ENCODE peak calls at places on chromosome 21, in five cellular contexts. One of them, this sample, is unnamed. For H3K4me1, the result is how much of the 10 kb centered on the place peaks cover.

GRCh38 chr21:39300587-39300986 is 12.8 kb downstream of the BRWD1 start:
- DNase-seq in spleen: no peak
- DNase-seq in small intestine: no peak
- DNase-seq in SJSA1: no peak
- DNase-seq in endothelial cell of umbilical vein: no peak
- DNase-seq in this sample: no peak

GRCh38 chr21:29893687-29894086 is 46.1 kb downstream of the GRIK1 start:
- DNase-seq in SJSA1: no peak
- DNase-seq in endothelial cell of umbilical vein: no peak
- DNase-seq in spleen: no peak
- DNase-seq in small intestine: no peak
- DNase-seq in this sample: no peak

GRCh38 chr21:23578027-23578426 is 2029.3 kb downstream of the MRPL39 start:
- DNase-seq in small intestine: no peak
- DNase-seq in SJSA1: no peak
- DNase-seq in spleen: no peak
- DNase-seq in endothelial cell of umbilical vein: no peak
- DNase-seq in this sample: no peak

GRCh38 chr21:41611966-41612606 is 104.1 kb upstream of the TMPRSS2 start:
- DNase-seq in small intestine: peak
- DNase-seq in spleen: no peak
- DNase-seq in SJSA1: no peak
- DNase-seq in endothelial cell of umbilical vein: no peak
- DNase-seq in this sample: no peak

GRCh38 chr21:41616063-41616591 is 108.2 kb upstream of the TMPRSS2 start:
- DNase-seq in SJSA1: peak
- DNase-seq in endothelial cell of umbilical vein: no peak
- DNase-seq in small intestine: no peak
- DNase-seq in spleen: no peak
- DNase-seq in this sample: no peak

GRCh38 chr21:42558846-42559245 is 45.2 kb downstream of the SLC37A1 start:
- DNase-seq in SJSA1: no peak
- DNase-seq in small intestine: no peak
- DNase-seq in endothelial cell of umbilical vein: no peak
- DNase-seq in spleen: peak
- DNase-seq in this sample: no peak

GRCh38 chr21:28974531-28975227 is 18.0 kb downstream of the LTN1 start:
- DNase-seq in SJSA1: peak
- DNase-seq in spleen: no peak
- DNase-seq in endothelial cell of umbilical vein: no peak
- DNase-seq in small intestine: no peak
- DNase-seq in this sample: no peak

GRCh38 chr21:31456201-31456600 is 112.1 kb upstream of the TIAM1 start:
- DNase-seq in SJSA1: no peak
- DNase-seq in endothelial cell of umbilical vein: no peak
- DNase-seq in spleen: no peak
- DNase-seq in small intestine: no peak
- DNase-seq in this sample: no peak

GRCh38 chr21:17819878-17820232 is 699 bp upstream of the C21orf91 start:
- DNase-seq in small intestine: no peak
- DNase-seq in SJSA1: no peak
- DNase-seq in endothelial cell of umbilical vein: no peak
- DNase-seq in spleen: no peak
- DNase-seq in this sample: peak

GRCh38 chr21:45640888-45641479 is 2.5 kb upstream of the PCBP3 start:
- DNase-seq in spleen: peak
- DNase-seq in SJSA1: peak
- DNase-seq in small intestine: no peak
- DNase-seq in endothelial cell of umbilical vein: no peak
- DNase-seq in this sample: no peak

GRCh38 chr21:45641480-45642035 is 2.0 kb upstream of the PCBP3 start:
- DNase-seq in spleen: peak
- DNase-seq in SJSA1: no peak
- DNase-seq in endothelial cell of umbilical vein: no peak
- DNase-seq in small intestine: no peak
- DNase-seq in this sample: no peak

GRCh38 chr21:45643021-45643980 is at the start of gene PCBP3:
- DNase-seq in endothelial cell of umbilical vein: peak
- DNase-seq in spleen: peak
- DNase-seq in small intestine: peak
- DNase-seq in SJSA1: peak
- DNase-seq in this sample: peak

GRCh38 chr21:45642122-45642813 is 1.3 kb upstream of the PCBP3 start:
- DNase-seq in SJSA1: peak
- DNase-seq in small intestine: no peak
- DNase-seq in endothelial cell of umbilical vein: no peak
- DNase-seq in spleen: peak
- DNase-seq in this sample: no peak

GRCh38 chr21:45644041-45644906 is 749 bp downstream of the PCBP3 start:
- DNase-seq in spleen: no peak
- DNase-seq in SJSA1: peak
- DNase-seq in endothelial cell of umbilical vein: no peak
- DNase-seq in small intestine: no peak
- DNase-seq in this sample: no peak
- H3K4me1 ChIP-seq in spleen: under half
- H3K4me1 ChIP-seq in SJSA1: under half
- H3K4me1 ChIP-seq in endothelial cell of umbilical vein: under half
- H3K4me1 ChIP-seq in small intestine: under half
- H3K4me1 ChIP-seq in this sample: under half

GRCh38 chr21:36703123-36703522 is 4.2 kb downstream of the SIM2 start:
- DNase-seq in endothelial cell of umbilical vein: no peak
- DNase-seq in SJSA1: no peak
- DNase-seq in small intestine: no peak
- DNase-seq in spleen: no peak
- DNase-seq in this sample: no peak

GRCh38 chr21:36702622-36702968 is 3.7 kb downstream of the SIM2 start:
- DNase-seq in endothelial cell of umbilical vein: no peak
- DNase-seq in spleen: no peak
- DNase-seq in SJSA1: no peak
- DNase-seq in small intestine: no peak
- DNase-seq in this sample: no peak

GRCh38 chr21:36704958-36705678 is 6.2 kb downstream of the SIM2 start:
- DNase-seq in spleen: no peak
- DNase-seq in small intestine: no peak
- DNase-seq in SJSA1: no peak
- DNase-seq in endothelial cell of umbilical vein: no peak
- DNase-seq in this sample: no peak

GRCh38 chr21:36704281-36704957 is 5.5 kb downstream of the SIM2 start:
- DNase-seq in small intestine: no peak
- DNase-seq in SJSA1: no peak
- DNase-seq in endothelial cell of umbilical vein: no peak
- DNase-seq in spleen: no peak
- DNase-seq in this sample: no peak

GRCh38 chr21:36703626-36704280 is 4.8 kb downstream of the SIM2 start:
- DNase-seq in small intestine: no peak
- DNase-seq in endothelial cell of umbilical vein: no peak
- DNase-seq in SJSA1: no peak
- DNase-seq in spleen: peak
- DNase-seq in this sample: no peak
- H3K4me3 ChIP-seq in small intestine: no peak
- H3K4me3 ChIP-seq in endothelial cell of umbilical vein: no peak
- H3K4me3 ChIP-seq in SJSA1: no peak
- H3K4me3 ChIP-seq in spleen: no peak
- H3K4me3 ChIP-seq in this sample: no peak

DNA sequence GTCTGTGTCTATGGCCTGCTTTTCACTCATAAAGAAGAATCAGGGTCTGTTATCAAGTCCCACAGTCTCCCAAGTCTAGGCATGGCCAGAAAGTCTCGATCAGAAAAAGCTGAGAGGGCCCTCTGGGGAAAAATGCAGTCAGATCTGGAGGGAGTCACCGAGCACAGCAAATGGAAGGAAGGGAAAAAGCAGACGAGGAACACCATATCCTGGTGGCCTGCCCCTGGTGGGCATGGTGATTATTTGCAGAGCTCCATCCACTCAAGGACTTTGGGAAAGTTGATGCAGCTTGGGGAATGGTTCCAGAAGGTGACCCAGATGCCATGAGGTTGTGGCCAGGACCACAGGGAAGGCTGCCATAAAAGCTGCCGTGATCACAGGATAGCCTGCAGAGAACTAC is 189.1 kb downstream of the CLIC6 start:
- DNase-seq in spleen: no peak
- DNase-seq in small intestine: no peak
- DNase-seq in SJSA1: no peak
- DNase-seq in endothelial cell of umbilical vein: no peak
- DNase-seq in this sample: no peak
- H3K27ac ChIP-seq in spleen: peak
- H3K27ac ChIP-seq in small intestine: peak
- H3K27ac ChIP-seq in SJSA1: no peak
- H3K27ac ChIP-seq in endothelial cell of umbilical vein: no peak
- H3K27ac ChIP-seq in this sample: no peak

GRCh38 chr21:14877581-14878228 is 187.1 kb downstream of the NRIP1 start:
- DNase-seq in small intestine: peak
- DNase-seq in spleen: no peak
- DNase-seq in endothelial cell of umbilical vein: peak
- DNase-seq in SJSA1: peak
- DNase-seq in this sample: no peak
- H3K4me1 ChIP-seq in small intestine: under half
- H3K4me1 ChIP-seq in spleen: under half
- H3K4me1 ChIP-seq in endothelial cell of umbilical vein: under half
- H3K4me1 ChIP-seq in SJSA1: under half
- H3K4me1 ChIP-seq in this sample: under half

GRCh38 chr21:37458669-37459276 is 92.2 kb downstream of the DYRK1A start:
- DNase-seq in endothelial cell of umbilical vein: no peak
- DNase-seq in spleen: no peak
- DNase-seq in SJSA1: no peak
- DNase-seq in small intestine: no peak
- DNase-seq in this sample: no peak
- H3K4me3 ChIP-seq in endothelial cell of umbilical vein: no peak
- H3K4me3 ChIP-seq in spleen: no peak
- H3K4me3 ChIP-seq in SJSA1: no peak
- H3K4me3 ChIP-seq in small intestine: no peak
- H3K4me3 ChIP-seq in this sample: no peak

DNA sequence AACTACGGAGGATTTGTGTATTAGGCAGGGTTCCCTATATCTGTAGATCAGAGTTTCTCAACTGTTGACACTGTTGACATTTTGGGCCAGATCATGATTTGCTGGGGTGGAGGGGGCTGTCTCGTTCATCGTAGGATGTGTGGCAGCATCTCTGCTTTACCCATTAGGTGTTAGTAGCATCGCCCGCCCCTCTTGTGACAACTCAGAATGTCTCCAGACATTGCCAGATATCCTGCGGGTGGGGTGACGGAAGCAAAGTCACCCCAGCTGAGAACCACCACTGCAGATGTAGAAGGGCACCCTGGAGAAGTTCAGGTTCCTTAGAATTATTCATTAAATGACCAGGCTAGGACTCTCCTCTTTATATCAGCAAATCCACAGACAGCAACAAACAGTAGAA is 125.9 kb downstream of the CLIC6 start:
- DNase-seq in endothelial cell of umbilical vein: no peak
- DNase-seq in spleen: no peak
- DNase-seq in small intestine: no peak
- DNase-seq in SJSA1: no peak
- DNase-seq in this sample: no peak
- H3K27ac ChIP-seq in endothelial cell of umbilical vein: no peak
- H3K27ac ChIP-seq in spleen: no peak
- H3K27ac ChIP-seq in small intestine: peak
- H3K27ac ChIP-seq in SJSA1: peak
- H3K27ac ChIP-seq in this sample: peak

GRCh38 chr21:43718872-43719747 is at the start of gene PDXK:
- DNase-seq in small intestine: peak
- DNase-seq in SJSA1: peak
- DNase-seq in spleen: peak
- DNase-seq in endothelial cell of umbilical vein: peak
- DNase-seq in this sample: peak
- H3K4me1 ChIP-seq in small intestine: under half
- H3K4me1 ChIP-seq in SJSA1: under half
- H3K4me1 ChIP-seq in spleen: half or more
- H3K4me1 ChIP-seq in endothelial cell of umbilical vein: under half
- H3K4me1 ChIP-seq in this sample: under half

DNA sequence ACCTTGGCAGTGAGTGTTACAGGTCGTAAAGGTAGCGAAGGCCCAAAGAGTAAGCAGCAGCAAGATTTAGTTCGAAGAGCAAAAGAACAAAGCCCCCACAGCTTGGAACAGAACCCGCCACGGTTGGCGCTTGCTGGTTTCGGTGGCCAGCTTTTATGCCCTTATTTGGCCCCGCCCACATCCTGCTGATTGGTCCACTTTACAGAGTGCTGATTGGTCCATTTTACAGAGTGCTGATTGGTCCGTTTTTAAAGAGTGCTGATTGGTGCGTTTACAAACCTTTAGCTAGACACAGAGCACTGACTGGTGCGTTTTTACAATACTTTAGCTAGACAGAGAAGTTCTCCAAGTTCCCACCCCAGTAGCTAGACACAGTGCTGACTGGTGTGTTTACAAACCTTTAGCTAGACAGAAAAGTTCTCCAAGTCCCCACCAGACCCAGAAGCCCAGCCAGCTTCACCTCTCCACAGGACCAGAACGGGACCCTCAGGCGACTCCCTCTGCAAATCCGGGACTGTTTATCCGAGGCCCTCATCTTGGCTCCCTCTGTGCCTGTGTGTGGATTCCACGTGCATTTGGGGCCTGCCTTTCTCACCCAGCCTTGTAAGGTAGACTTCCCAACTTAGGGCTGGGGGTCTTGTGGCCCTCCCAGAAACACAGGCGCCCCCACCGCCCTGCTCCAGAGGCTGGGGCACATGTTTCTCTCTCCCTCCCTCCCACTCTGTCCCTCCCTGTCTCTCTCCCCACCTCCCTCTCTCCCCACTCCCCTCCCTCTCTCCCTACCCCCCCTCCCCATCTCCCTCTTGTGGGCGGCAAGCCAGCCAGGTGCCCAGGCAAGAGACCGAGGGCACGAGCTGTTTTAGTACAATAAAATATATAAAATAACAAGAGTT is 12.6 kb downstream of the FTCD start:
- DNase-seq in SJSA1: no peak
- DNase-seq in spleen: peak
- DNase-seq in small intestine: no peak
- DNase-seq in endothelial cell of umbilical vein: no peak
- DNase-seq in this sample: no peak
- H3K4me3 ChIP-seq in SJSA1: no peak
- H3K4me3 ChIP-seq in spleen: no peak
- H3K4me3 ChIP-seq in small intestine: no peak
- H3K4me3 ChIP-seq in endothelial cell of umbilical vein: no peak
- H3K4me3 ChIP-seq in this sample: no peak